ENCODE peak calls at places on chromosomes 16 and 17, in five cellular contexts. T, E, W, M and G are unnamed samples.

GRCh38 chr16:69482410-69482951 is 58.1 kb downstream of the CYB5B start:
- DNase-seq in T (no peak), E (peak), W (no peak), M (peak), G (peak)

GRCh38 chr17:7475764-7476422 is 3.5 kb downstream of the ZBTB4 start:
- DNase-seq in T (no peak), E (peak), W (no peak), M (peak), G (peak)

GRCh38 chr17:30290696-30291570 is 811 bp downstream of the BLMH start:
- DNase-seq in T (peak), E (peak), W (peak), M (no peak), G (peak)

GRCh38 chr16:6343157-6343556 is 989.5 kb upstream of the RBFOX1 start:
- DNase-seq in T (peak), E (no peak), W (no peak), M (no peak), G (no peak)

GRCh38 chr17:42563543-42563942 is 1.6 kb downstream of the COASY start:
- DNase-seq in T (no peak), E (no peak), W (no peak), M (no peak), G (no peak)

GRCh38 chr17:58280480-58281217 is at the start of gene MPO:
- DNase-seq in T (no peak), E (no peak), W (no peak), M (no peak), G (no peak)

GRCh38 chr17:19291646-19292376 is 54.6 kb downstream of the EPN2 start:
- DNase-seq in T (no peak), E (no peak), W (no peak), M (no peak), G (no peak)

GRCh38 chr17:81265576-81265975 is 26.5 kb downstream of the NDUFAF8 start:
- DNase-seq in T (no peak), E (no peak), W (no peak), M (no peak), G (no peak)

GRCh38 chr16:50526796-50527195 is 21.4 kb upstream of the NKD1 start:
- DNase-seq in T (no peak), E (no peak), W (no peak), M (peak), G (no peak)

GRCh38 chr17:9517396-9517795 is 58.2 kb downstream of the STX8 start:
- DNase-seq in T (peak), E (no peak), W (peak), M (no peak), G (no peak)

GRCh38 chr16:64657316-64658011 is 464.4 kb downstream of the CDH11 start:
- DNase-seq in T (no peak), E (peak), W (no peak), M (no peak), G (no peak)

GRCh38 chr16:27566417-27566816 is 16.5 kb downstream of the KATNIP start:
- DNase-seq in T (no peak), E (no peak), W (no peak), M (no peak), G (no peak)

GRCh38 chr17:19533718-19534561 is at the start of gene SLC47A1:
- DNase-seq in T (peak), E (no peak), W (peak), M (peak), G (peak)

GRCh38 chr16:3087836-3088235 is 11.3 kb downstream of the ZSCAN10 start:
- DNase-seq in T (peak), E (no peak), W (no peak), M (no peak), G (no peak)

GRCh38 chr17:83176272-83176955 is 97.0 kb downstream of the METRNL start:
- DNase-seq in T (no peak), E (no peak), W (no peak), M (no peak), G (no peak)

GRCh38 chr16:47888142-47888541 is 267.7 kb downstream of the ABCC12 start:
- DNase-seq in T (peak), E (peak), W (peak), M (no peak), G (no peak)

GRCh38 chr16:2715519-2715918 is 4.5 kb downstream of the PRSS27 start:
- DNase-seq in T (peak), E (peak), W (peak), M (peak), G (peak)

GRCh38 chr17:29078183-29079045 is 35.5 kb downstream of the PIPOX start:
- DNase-seq in T (no peak), E (peak), W (no peak), M (no peak), G (no peak)

GRCh38 chr17:33594000-33594399 is 300.9 kb upstream of the ASIC2 start:
- DNase-seq in T (no peak), E (no peak), W (no peak), M (no peak), G (no peak)

GRCh38 chr16:48386559-48387312 is 1.5 kb upstream of the SIAH1 start:
- DNase-seq in T (no peak), E (no peak), W (no peak), M (peak), G (no peak)

GRCh38 chr17:71975331-71975801 is 145.5 kb upstream of the SOX9 start:
- DNase-seq in T (peak), E (peak), W (peak), M (peak), G (peak)

GRCh38 chr16:47037396-47037745 is 63.9 kb upstream of the DNAJA2 start:
- DNase-seq in T (peak), E (no peak), W (no peak), M (no peak), G (peak)

GRCh38 chr16:7367309-7367708 is 34.7 kb downstream of the RBFOX1 start:
- DNase-seq in T (no peak), E (no peak), W (no peak), M (no peak), G (no peak)

GRCh38 chr16:49856741-49857330 is 924 bp upstream of the ZNF423 start:
- DNase-seq in T (peak), E (peak), W (peak), M (peak), G (peak)

GRCh38 chr16:17768257-17768656 is 297.5 kb upstream of the XYLT1 start:
- DNase-seq in T (no peak), E (peak), W (peak), M (no peak), G (no peak)

GRCh38 chr17:40415390-40415789 is 2.3 kb downstream of the TOP2A start:
- DNase-seq in T (peak), E (peak), W (peak), M (no peak), G (no peak)

GRCh38 chr17:73594598-73594997 is 49.6 kb downstream of the SDK2 start:
- DNase-seq in T (no peak), E (no peak), W (no peak), M (no peak), G (no peak)
- H3K4me3 ChIP-seq in T (no peak), E (no peak), W (no peak), M (no peak), G (no peak)

GRCh38 chr17:65444049-65444448 is 117.4 kb downstream of the AXIN2 start:
- DNase-seq in T (no peak), E (no peak), W (no peak), M (no peak), G (no peak)
- H3K4me3 ChIP-seq in T (no peak), E (no peak), W (no peak), M (no peak), G (no peak)

GRCh38 chr17:77696720-77697460 is 261.6 kb upstream of the TNRC6C start:
- DNase-seq in T (peak), E (no peak), W (peak), M (peak), G (no peak)

GRCh38 chr17:77694391-77695363 is 263.8 kb upstream of the TNRC6C start:
- DNase-seq in T (no peak), E (no peak), W (no peak), M (peak), G (no peak)

GRCh38 chr17:77697480-77698400 is 260.8 kb upstream of the TNRC6C start:
- DNase-seq in T (no peak), E (no peak), W (no peak), M (peak), G (no peak)

GRCh38 chr17:77695386-77695785 is 263.1 kb upstream of the TNRC6C start:
- DNase-seq in T (no peak), E (no peak), W (no peak), M (peak), G (no peak)

DNA sequence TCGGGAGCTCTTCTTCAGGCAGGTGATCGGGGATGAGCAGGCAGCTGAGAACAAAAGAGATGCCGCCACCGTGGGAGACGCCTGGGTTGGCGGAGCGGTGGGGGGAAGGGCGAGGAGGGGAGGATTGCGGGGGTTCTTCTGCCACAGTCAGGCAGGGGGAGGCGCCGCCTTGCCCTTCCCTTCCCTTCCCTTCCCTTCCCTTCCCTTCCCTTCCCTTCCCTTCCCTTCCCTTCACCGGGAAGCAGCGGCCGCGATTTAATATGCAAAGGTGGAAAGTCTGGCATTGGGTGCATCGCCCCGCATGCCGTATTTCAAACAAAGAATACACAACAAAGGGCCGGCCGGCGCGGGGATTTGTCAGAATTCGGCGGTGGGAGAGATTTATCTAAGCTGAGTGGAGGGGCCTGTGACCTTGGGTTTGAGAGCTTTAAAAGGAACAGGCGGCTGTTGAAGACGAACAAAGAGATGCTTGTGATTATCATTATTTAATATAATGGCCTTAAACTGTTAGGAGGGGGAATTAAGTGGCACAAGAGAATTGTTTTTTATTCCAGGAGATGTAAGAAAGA is 262.3 kb upstream of the TNRC6C start:
- DNase-seq in T (peak), E (no peak), W (peak), M (peak), G (no peak)
- H3K4me3 ChIP-seq in T (peak), E (no peak), W (peak), M (no peak), G (peak)

GRCh38 chr16:85171809-85172464 is 59.7 kb upstream of the CIBAR2 start:
- DNase-seq in T (no peak), E (peak), W (no peak), M (no peak), G (no peak)
- H3K4me3 ChIP-seq in T (peak), E (peak), W (peak), M (peak), G (peak)

GRCh38 chr16:13229039-13229438 is 327.6 kb downstream of the SHISA9 start:
- DNase-seq in T (no peak), E (no peak), W (no peak), M (no peak), G (no peak)

GRCh38 chr16:13236308-13236707 is 334.9 kb downstream of the SHISA9 start:
- DNase-seq in T (no peak), E (no peak), W (no peak), M (no peak), G (no peak)

GRCh38 chr16:13234999-13235398 is 333.6 kb downstream of the SHISA9 start:
- DNase-seq in T (no peak), E (no peak), W (no peak), M (no peak), G (no peak)

GRCh38 chr16:13231365-13231764 is 330.0 kb downstream of the SHISA9 start:
- DNase-seq in T (peak), E (no peak), W (peak), M (no peak), G (no peak)
- H3K4me3 ChIP-seq in T (no peak), E (no peak), W (no peak), M (no peak), G (no peak)

GRCh38 chr17:39057807-39058206 is 90.6 kb upstream of the FBXO47 start:
- DNase-seq in T (no peak), E (no peak), W (no peak), M (no peak), G (no peak)
- H3K4me3 ChIP-seq in T (peak), E (no peak), W (no peak), M (no peak), G (peak)

GRCh38 chr16:29825145-29826044 is 5.1 kb downstream of the MVP start:
- DNase-seq in T (no peak), E (peak), W (peak), M (no peak), G (peak)
- H3K4me3 ChIP-seq in T (no peak), E (peak), W (no peak), M (peak), G (peak)

GRCh38 chr16:9823510-9823909 is 358.7 kb downstream of the GRIN2A start:
- DNase-seq in T (no peak), E (no peak), W (no peak), M (no peak), G (no peak)
- H3K4me3 ChIP-seq in T (no peak), E (no peak), W (no peak), M (no peak), G (no peak)

DNA sequence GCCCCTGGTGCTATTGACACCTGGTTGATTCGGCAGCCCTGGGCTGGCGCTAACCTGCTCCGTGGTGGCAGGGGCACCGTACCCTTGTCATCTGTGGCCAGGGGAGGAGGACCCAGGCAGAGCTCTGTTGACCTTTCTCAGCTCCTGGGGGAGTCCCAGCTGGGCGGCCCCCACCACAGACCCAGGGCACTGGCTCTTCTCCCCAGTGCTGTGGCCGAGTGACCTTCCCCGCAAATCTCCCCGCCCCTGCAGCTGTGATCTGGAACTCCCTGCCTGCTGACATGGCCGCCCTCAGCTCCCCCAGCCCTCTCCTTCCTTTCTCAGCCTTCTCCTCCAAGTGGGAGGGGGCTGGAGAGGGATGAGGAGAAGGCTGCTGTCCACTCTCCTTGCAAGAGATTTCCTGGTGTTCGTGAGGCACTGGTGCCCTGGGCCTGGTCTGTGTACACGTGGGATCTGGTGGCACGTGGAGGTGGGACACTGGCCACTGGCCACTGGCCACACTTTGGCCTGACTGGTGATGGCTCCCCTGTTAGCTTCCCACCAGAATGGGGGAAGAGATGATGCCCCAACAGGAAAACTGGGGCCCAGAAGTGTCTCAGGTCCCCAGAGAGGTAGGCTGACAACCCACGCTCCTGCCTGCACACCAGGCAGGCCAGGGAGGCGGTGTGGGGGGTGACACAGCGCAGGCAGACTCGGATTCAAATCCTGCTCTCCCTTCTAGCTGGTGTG is 8.2 kb downstream of the FMNL1 start:
- DNase-seq in T (no peak), E (no peak), W (peak), M (no peak), G (peak)
- H3K4me3 ChIP-seq in T (no peak), E (no peak), W (no peak), M (no peak), G (no peak)